ENCODE peak calls at places on chromosome 4, in ten cellular contexts. Y is activated naive CD4-positive, alpha-beta T cell; F is EL; X is NCI-H1092 treated with DMSO at 0.1 percent for 48 hours; W is EH; B is naive thymus-derived CD4-positive, alpha-beta T cell; R is mesendoderm; Z is iris pigment epithelial cell; J is mucosa of descending colon; G is NCI-H345. O is an unnamed sample.

GRCh38 chr4:17385403-17385802 is 126.5 kb downstream of the QDPR start:
- DNase-seq in J (no peak), F (peak), W (peak), R (no peak), Y (no peak), B (no peak), Z (peak), X (no peak), G (no peak), O (no peak)

GRCh38 chr4:6271701-6272465 is 2.2 kb downstream of the WFS1 start:
- DNase-seq in G (no peak), R (no peak), Z (no peak), Y (no peak), J (peak), B (no peak), W (no peak), X (no peak), F (no peak), O (no peak)

GRCh38 chr4:104447346-104447745 is 47.3 kb downstream of the CXXC4 start:
- DNase-seq in Y (no peak), X (no peak), J (no peak), B (no peak), W (no peak), F (no peak), G (no peak), R (no peak), Z (no peak), O (no peak)

GRCh38 chr4:56817840-56818491 is 3.5 kb downstream of the SPINK2 start:
- DNase-seq in W (no peak), F (no peak), X (no peak), Z (peak), J (no peak), G (no peak), Y (no peak), R (no peak), B (peak), O (no peak)

GRCh38 chr4:173860079-173860478 is 330.1 kb upstream of the HAND2 start:
- DNase-seq in X (no peak), R (no peak), F (no peak), J (no peak), Z (peak), Y (no peak), G (no peak), W (no peak), B (no peak), O (no peak)

GRCh38 chr4:1463927-1464540 is 57.8 kb upstream of the NKX1-1 start:
- DNase-seq in R (no peak), X (no peak), F (no peak), Z (no peak), G (no peak), J (no peak), Y (no peak), B (no peak), W (no peak), O (no peak)

GRCh38 chr4:83606898-83607297 is 71.0 kb downstream of the GPAT3 start:
- DNase-seq in W (no peak), Y (no peak), B (no peak), J (no peak), G (no peak), F (no peak), Z (no peak), R (no peak), X (no peak), O (no peak)

GRCh38 chr4:40924096-40924792 is 174.5 kb downstream of the NSUN7 start:
- DNase-seq in G (peak), X (peak), F (peak), Z (peak), W (peak), Y (peak), J (peak), R (peak), B (peak), O (peak)

GRCh38 chr4:56870927-56871326 is 36.8 kb upstream of the REST start:
- DNase-seq in R (no peak), X (peak), G (peak), W (peak), J (no peak), Z (peak), F (peak), B (no peak), Y (no peak), O (no peak)

GRCh38 chr4:157791236-157791635 is 381.6 kb downstream of the GASK1B start:
- DNase-seq in W (no peak), G (no peak), B (no peak), Z (no peak), X (no peak), J (no peak), F (no peak), Y (no peak), R (no peak), O (no peak)

GRCh38 chr4:3700223-3700622 is 66.0 kb upstream of the ADRA2C start:
- DNase-seq in R (no peak), J (no peak), Y (no peak), X (no peak), W (no peak), F (no peak), B (no peak), Z (no peak), G (no peak), O (no peak)

GRCh38 chr4:137420901-137421384 is 111.4 kb downstream of the PCDH18 start:
- DNase-seq in R (no peak), J (no peak), X (no peak), F (no peak), Z (no peak), W (no peak), Y (no peak), B (no peak), G (no peak), O (no peak)

GRCh38 chr4:6225469-6225868 is 25.1 kb upstream of the JAKMIP1 start:
- DNase-seq in F (peak), Z (peak), G (no peak), J (no peak), X (no peak), R (peak), B (no peak), W (peak), Y (no peak), O (peak)

GRCh38 chr4:110998308-110998707 is 375.4 kb upstream of the PITX2 start:
- DNase-seq in J (no peak), F (no peak), G (no peak), Z (no peak), X (no peak), R (no peak), W (no peak), B (no peak), Y (no peak), O (no peak)

GRCh38 chr4:181289203-181289602 is 954.0 kb upstream of the TENM3 start:
- DNase-seq in X (peak), J (no peak), W (no peak), R (peak), F (no peak), B (no peak), Z (no peak), Y (no peak), G (no peak), O (no peak)

GRCh38 chr4:169136330-169136729 is 126.3 kb upstream of the CBR4 start:
- DNase-seq in B (no peak), R (no peak), F (no peak), X (no peak), G (no peak), Y (no peak), W (no peak), J (no peak), Z (no peak), O (no peak)

GRCh38 chr4:6269651-6270511 is at the start of gene WFS1:
- DNase-seq in G (peak), Z (peak), X (peak), J (peak), B (peak), Y (peak), R (peak), F (peak), W (peak), O (peak)

GRCh38 chr4:138222041-138222440 is 20.1 kb downstream of the SLC7A11 start:
- DNase-seq in Y (no peak), F (peak), Z (peak), W (peak), X (peak), R (no peak), G (no peak), J (no peak), B (no peak), O (peak)

GRCh38 chr4:103928370-103928769 is 208.6 kb upstream of the TACR3 start:
- DNase-seq in X (no peak), F (no peak), J (no peak), R (no peak), W (no peak), Z (no peak), G (no peak), Y (no peak), B (no peak), O (no peak)

GRCh38 chr4:126558596-126558995 is 1074.2 kb upstream of the INTU start:
- DNase-seq in X (no peak), R (no peak), F (no peak), Z (no peak), B (no peak), G (no peak), J (no peak), Y (no peak), W (no peak), O (no peak)

GRCh38 chr4:8369426-8370105 is 71.0 kb downstream of the ACOX3 start:
- DNase-seq in R (no peak), Z (no peak), B (no peak), F (no peak), G (no peak), X (no peak), Y (no peak), J (peak), W (no peak), O (no peak)

GRCh38 chr4:5821665-5822358 is 71.1 kb downstream of the CRMP1 start:
- DNase-seq in Y (no peak), R (peak), X (peak), W (no peak), J (no peak), Z (no peak), G (no peak), B (no peak), F (no peak), O (no peak)

GRCh38 chr4:182250446-182250845 is 7.2 kb downstream of the TENM3 start:
- DNase-seq in Y (no peak), W (no peak), J (no peak), G (no peak), Z (peak), B (no peak), X (no peak), F (no peak), R (no peak), O (no peak)

GRCh38 chr4:44806076-44806475 is 79.7 kb upstream of the GNPDA2 start:
- DNase-seq in J (no peak), Z (no peak), W (no peak), R (no peak), B (no peak), Y (no peak), F (no peak), X (no peak), G (no peak), O (no peak)

GRCh38 chr4:31343058-31343457 is 622.9 kb downstream of the PCDH7 start:
- DNase-seq in G (no peak), F (no peak), X (no peak), R (peak), B (no peak), Y (no peak), Z (no peak), J (no peak), W (no peak), O (no peak)

GRCh38 chr4:130703211-130703920 is 1607.4 kb downstream of the C4orf33 start:
- DNase-seq in B (no peak), W (no peak), R (no peak), X (no peak), F (peak), Z (no peak), Y (no peak), G (no peak), J (no peak), O (no peak)

GRCh38 chr4:177001271-177002175 is 208.8 kb upstream of the VEGFC start:
- DNase-seq in R (no peak), B (no peak), J (no peak), Z (peak), G (no peak), F (peak), W (peak), X (no peak), Y (no peak), O (peak)

GRCh38 chr4:126850286-126850685 is 782.5 kb upstream of the INTU start:
- DNase-seq in W (peak), J (no peak), Y (no peak), X (no peak), Z (peak), B (no peak), F (peak), R (peak), G (no peak), O (peak)

GRCh38 chr4:146481246-146481645 is 40.5 kb downstream of the SLC10A7 start:
- DNase-seq in R (no peak), F (no peak), G (no peak), Z (no peak), X (no peak), J (peak), W (no peak), Y (no peak), B (no peak), O (no peak)

GRCh38 chr4:7985072-7985471 is 45.4 kb upstream of the AFAP1 start:
- DNase-seq in F (no peak), R (no peak), X (no peak), G (no peak), Z (no peak), J (no peak), B (no peak), W (no peak), Y (no peak), O (no peak)

GRCh38 chr4:146975535-146975934 is 29.9 kb upstream of the TTC29 start:
- DNase-seq in Z (no peak), J (no peak), B (no peak), G (no peak), X (no peak), R (no peak), W (no peak), F (no peak), Y (no peak), O (no peak)

GRCh38 chr4:40562208-40562607 is 67.5 kb downstream of the RBM47 start:
- DNase-seq in F (no peak), B (no peak), G (no peak), Y (no peak), R (no peak), X (no peak), Z (no peak), J (no peak), W (no peak), O (no peak)

GRCh38 chr4:20044502-20044911 is 207.2 kb upstream of the SLIT2 start:
- DNase-seq in G (no peak), Y (no peak), F (peak), R (no peak), Z (peak), X (no peak), W (peak), J (no peak), B (no peak), O (peak)

GRCh38 chr4:73019462-73020047 is 50.0 kb downstream of the COX18 start:
- DNase-seq in G (peak), X (peak), R (peak), W (peak), F (peak), Z (peak), J (no peak), B (peak), Y (no peak), O (no peak)

GRCh38 chr4:88163286-88163685 is 4.8 kb upstream of the ABCG2 start:
- DNase-seq in X (no peak), R (no peak), Z (no peak), Y (no peak), B (no peak), F (no peak), J (no peak), W (no peak), G (no peak), O (no peak)

GRCh38 chr4:40594261-40595178 is 35.1 kb downstream of the RBM47 start:
- DNase-seq in F (peak), R (no peak), Y (no peak), G (no peak), Z (peak), X (no peak), J (no peak), B (no peak), W (peak), O (peak)

GRCh38 chr4:181970356-181970755 is 272.8 kb upstream of the TENM3 start:
- DNase-seq in R (no peak), F (no peak), W (no peak), Z (peak), Y (no peak), J (no peak), X (no peak), B (no peak), G (no peak), O (no peak)

GRCh38 chr4:153916273-153916755 is 127.4 kb upstream of the SFRP2 start:
- DNase-seq in X (no peak), J (no peak), G (no peak), F (no peak), W (no peak), B (no peak), R (no peak), Z (no peak), Y (no peak), O (no peak)